ENCODE peak calls at places on chromosomes 3 and 15, in nine cellular contexts. One of them, this sample, is unnamed.

GRCh38 chr3:36318584-36319200 is 61.6 kb upstream of the STAC start:
- DNase-seq in naive thymus-derived CD4-positive, alpha-beta T cell: no peak
- DNase-seq in right lobe of liver: no peak
- DNase-seq in aorta: no peak
- DNase-seq in fibroblast of lung: no peak
- DNase-seq in breast epithelium: no peak
- DNase-seq in SK-N-SH: no peak
- DNase-seq in colonic mucosa: no peak
- DNase-seq in A673: no peak
- DNase-seq in this sample: no peak

GRCh38 chr3:181694805-181695660 is 16.7 kb upstream of the SOX2 start:
- DNase-seq in naive thymus-derived CD4-positive, alpha-beta T cell: no peak
- DNase-seq in right lobe of liver: no peak
- DNase-seq in aorta: peak; percentile 58
- DNase-seq in fibroblast of lung: peak; percentile 57
- DNase-seq in breast epithelium: peak; percentile 72
- DNase-seq in SK-N-SH: no peak
- DNase-seq in colonic mucosa: no peak
- DNase-seq in A673: no peak
- DNase-seq in this sample: no peak

GRCh38 chr3:147381610-147382009 is 24.7 kb downstream of the ZIC4 start:
- DNase-seq in naive thymus-derived CD4-positive, alpha-beta T cell: no peak
- DNase-seq in right lobe of liver: no peak
- DNase-seq in aorta: no peak
- DNase-seq in fibroblast of lung: no peak
- DNase-seq in breast epithelium: no peak
- DNase-seq in SK-N-SH: no peak
- DNase-seq in colonic mucosa: no peak
- DNase-seq in A673: no peak
- DNase-seq in this sample: no peak

GRCh38 chr15:80489030-80489594 is 84.9 kb downstream of the ARNT2 start:
- DNase-seq in naive thymus-derived CD4-positive, alpha-beta T cell: no peak
- DNase-seq in right lobe of liver: no peak
- DNase-seq in aorta: no peak
- DNase-seq in fibroblast of lung: peak; percentile 76
- DNase-seq in breast epithelium: no peak
- DNase-seq in SK-N-SH: no peak
- DNase-seq in colonic mucosa: no peak
- DNase-seq in A673: peak; percentile 3
- DNase-seq in this sample: no peak

GRCh38 chr3:113261996-113262665 is 50.8 kb downstream of the BOC start:
- DNase-seq in naive thymus-derived CD4-positive, alpha-beta T cell: no peak
- DNase-seq in right lobe of liver: no peak
- DNase-seq in aorta: no peak
- DNase-seq in fibroblast of lung: peak; percentile 57
- DNase-seq in breast epithelium: no peak
- DNase-seq in SK-N-SH: no peak
- DNase-seq in colonic mucosa: no peak
- DNase-seq in A673: no peak
- DNase-seq in this sample: no peak

GRCh38 chr3:58021962-58022361 is 13.7 kb downstream of the FLNB start:
- DNase-seq in naive thymus-derived CD4-positive, alpha-beta T cell: no peak
- DNase-seq in right lobe of liver: peak; percentile 67
- DNase-seq in aorta: no peak
- DNase-seq in fibroblast of lung: no peak
- DNase-seq in breast epithelium: no peak
- DNase-seq in SK-N-SH: no peak
- DNase-seq in colonic mucosa: no peak
- DNase-seq in A673: no peak
- DNase-seq in this sample: no peak

GRCh38 chr3:68059628-68060027 is 405.2 kb upstream of the SUCLG2 start:
- DNase-seq in naive thymus-derived CD4-positive, alpha-beta T cell: no peak
- DNase-seq in right lobe of liver: no peak
- DNase-seq in aorta: no peak
- DNase-seq in fibroblast of lung: no peak
- DNase-seq in breast epithelium: no peak
- DNase-seq in SK-N-SH: no peak
- DNase-seq in colonic mucosa: no peak
- DNase-seq in A673: no peak
- DNase-seq in this sample: no peak

GRCh38 chr3:149339931-149340309 is 6.5 kb upstream of the TM4SF18 start:
- DNase-seq in naive thymus-derived CD4-positive, alpha-beta T cell: no peak
- DNase-seq in right lobe of liver: peak; percentile 64
- DNase-seq in aorta: peak; percentile 94
- DNase-seq in fibroblast of lung: peak; percentile 99
- DNase-seq in breast epithelium: peak; percentile 66
- DNase-seq in SK-N-SH: no peak
- DNase-seq in colonic mucosa: peak; percentile 45
- DNase-seq in A673: peak; percentile 93
- DNase-seq in this sample: peak; percentile 90

GRCh38 chr15:97177135-97177704 is 783.3 kb upstream of the ARRDC4 start:
- DNase-seq in naive thymus-derived CD4-positive, alpha-beta T cell: no peak
- DNase-seq in right lobe of liver: no peak
- DNase-seq in aorta: no peak
- DNase-seq in fibroblast of lung: no peak
- DNase-seq in breast epithelium: no peak
- DNase-seq in SK-N-SH: no peak
- DNase-seq in colonic mucosa: no peak
- DNase-seq in A673: no peak
- DNase-seq in this sample: peak; percentile 32

GRCh38 chr3:141289228-141289772 is 57.7 kb downstream of the PXYLP1 start:
- DNase-seq in naive thymus-derived CD4-positive, alpha-beta T cell: no peak
- DNase-seq in right lobe of liver: no peak
- DNase-seq in aorta: no peak
- DNase-seq in fibroblast of lung: no peak
- DNase-seq in breast epithelium: no peak
- DNase-seq in SK-N-SH: no peak
- DNase-seq in colonic mucosa: no peak
- DNase-seq in A673: no peak
- DNase-seq in this sample: no peak

GRCh38 chr15:51846066-51846462 is 16.6 kb downstream of the TMOD3 start:
- DNase-seq in naive thymus-derived CD4-positive, alpha-beta T cell: no peak
- DNase-seq in right lobe of liver: no peak
- DNase-seq in aorta: no peak
- DNase-seq in fibroblast of lung: no peak
- DNase-seq in breast epithelium: no peak
- DNase-seq in SK-N-SH: no peak
- DNase-seq in colonic mucosa: no peak
- DNase-seq in A673: no peak
- DNase-seq in this sample: no peak
- H3K27ac ChIP-seq in naive thymus-derived CD4-positive, alpha-beta T cell: no peak overlapping the region
- H3K27ac ChIP-seq in right lobe of liver: no peak overlapping the region
- H3K27ac ChIP-seq in aorta: no peak overlapping the region
- H3K27ac ChIP-seq in fibroblast of lung: peak overlapping the region; percentile 59
- H3K27ac ChIP-seq in breast epithelium: no peak overlapping the region
- H3K27ac ChIP-seq in SK-N-SH: peak overlapping the region; percentile 97
- H3K27ac ChIP-seq in colonic mucosa: peak overlapping the region; percentile 11
- H3K27ac ChIP-seq in A673: peak overlapping the region; percentile 79
- H3K27ac ChIP-seq in this sample: no peak overlapping the region

GRCh38 chr3:14550181-14550580 is 10.0 kb upstream of the GRIP2 start:
- DNase-seq in naive thymus-derived CD4-positive, alpha-beta T cell: no peak
- DNase-seq in right lobe of liver: peak; percentile 37
- DNase-seq in aorta: no peak
- DNase-seq in fibroblast of lung: no peak
- DNase-seq in breast epithelium: no peak
- DNase-seq in SK-N-SH: no peak
- DNase-seq in colonic mucosa: no peak
- DNase-seq in A673: no peak
- DNase-seq in this sample: no peak
- H3K27me3 ChIP-seq in naive thymus-derived CD4-positive, alpha-beta T cell: no peaks in the 10 kb centered on the region
- H3K27me3 ChIP-seq in right lobe of liver: no peaks in the 10 kb centered on the region
- H3K27me3 ChIP-seq in aorta: peaks cover 2% of the 10 kb centered on the region
- H3K27me3 ChIP-seq in fibroblast of lung: peaks cover 2% of the 10 kb centered on the region
- H3K27me3 ChIP-seq in breast epithelium: peaks cover 4% of the 10 kb centered on the region
- H3K27me3 ChIP-seq in SK-N-SH: no peaks in the 10 kb centered on the region
- H3K27me3 ChIP-seq in colonic mucosa: no peaks in the 10 kb centered on the region
- H3K27me3 ChIP-seq in A673: no peaks in the 10 kb centered on the region
- H3K27me3 ChIP-seq in this sample: peaks cover 42% of the 10 kb centered on the region

GRCh38 chr3:1527780-1528179 is 435.0 kb downstream of the CNTN6 start:
- DNase-seq in naive thymus-derived CD4-positive, alpha-beta T cell: no peak
- DNase-seq in right lobe of liver: no peak
- DNase-seq in aorta: no peak
- DNase-seq in fibroblast of lung: no peak
- DNase-seq in breast epithelium: no peak
- DNase-seq in SK-N-SH: peak; percentile 72
- DNase-seq in colonic mucosa: no peak
- DNase-seq in A673: no peak
- DNase-seq in this sample: no peak
- H3K9me3 ChIP-seq in naive thymus-derived CD4-positive, alpha-beta T cell: no peaks in the 10 kb centered on the region
- H3K9me3 ChIP-seq in right lobe of liver: no peaks in the 10 kb centered on the region
- H3K9me3 ChIP-seq in aorta: no peaks in the 10 kb centered on the region
- H3K9me3 ChIP-seq in fibroblast of lung: no peaks in the 10 kb centered on the region
- H3K9me3 ChIP-seq in breast epithelium: no peaks in the 10 kb centered on the region
- H3K9me3 ChIP-seq in SK-N-SH: peaks cover 6% of the 10 kb centered on the region
- H3K9me3 ChIP-seq in colonic mucosa: no peaks in the 10 kb centered on the region
- H3K9me3 ChIP-seq in A673: no peaks in the 10 kb centered on the region
- H3K9me3 ChIP-seq in this sample: no peaks in the 10 kb centered on the region

DNA sequence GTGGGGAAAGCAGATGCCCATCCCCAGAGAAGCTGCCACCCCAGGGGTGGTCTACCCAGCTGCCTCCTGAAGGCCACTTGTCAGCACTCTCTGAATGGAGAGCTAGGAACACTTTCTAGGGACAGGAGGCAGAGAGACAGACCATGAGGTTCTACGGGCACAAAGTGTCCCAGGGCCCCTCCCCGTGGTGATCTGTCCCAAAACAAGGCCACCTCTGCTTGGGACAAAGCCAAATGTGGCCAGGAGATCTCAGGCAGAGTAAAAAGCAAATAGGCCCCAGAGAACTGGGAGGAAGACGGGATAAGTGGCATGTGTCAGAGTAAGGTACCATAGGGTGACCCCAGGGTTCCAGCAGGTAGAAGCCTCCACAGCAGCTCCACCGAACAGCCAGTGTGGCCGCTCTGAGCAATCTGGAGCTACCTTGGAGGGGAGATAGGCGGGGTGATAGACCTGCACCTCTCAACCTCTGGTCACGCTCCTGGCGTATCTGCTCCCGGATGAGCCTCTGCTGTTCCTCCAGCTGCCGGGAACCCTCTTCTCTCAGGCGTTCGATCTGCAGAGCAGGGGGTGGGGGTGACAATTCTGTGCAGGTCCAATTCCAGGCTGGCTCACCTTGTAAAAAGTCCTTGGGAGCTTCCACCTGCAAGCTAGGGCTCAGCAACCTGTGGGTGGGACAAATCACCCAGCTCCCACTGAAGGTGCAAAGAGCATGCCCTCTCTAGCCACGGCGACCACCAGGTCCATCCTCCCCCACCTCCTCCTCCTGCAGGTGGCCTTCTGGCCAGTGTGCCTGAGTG is 6.2 kb downstream of the C15orf62 start:
- DNase-seq in naive thymus-derived CD4-positive, alpha-beta T cell: no peak
- DNase-seq in right lobe of liver: peak; percentile 52
- DNase-seq in aorta: no peak
- DNase-seq in fibroblast of lung: no peak
- DNase-seq in breast epithelium: no peak
- DNase-seq in SK-N-SH: no peak
- DNase-seq in colonic mucosa: no peak
- DNase-seq in A673: no peak
- DNase-seq in this sample: no peak
- H3K27ac ChIP-seq in naive thymus-derived CD4-positive, alpha-beta T cell: no peak overlapping the region
- H3K27ac ChIP-seq in right lobe of liver: peak overlapping the region; percentile 74
- H3K27ac ChIP-seq in aorta: no peak overlapping the region
- H3K27ac ChIP-seq in fibroblast of lung: no peak overlapping the region
- H3K27ac ChIP-seq in breast epithelium: peak overlapping the region; percentile 90
- H3K27ac ChIP-seq in SK-N-SH: no peak overlapping the region
- H3K27ac ChIP-seq in colonic mucosa: no peak overlapping the region
- H3K27ac ChIP-seq in A673: no peak overlapping the region
- H3K27ac ChIP-seq in this sample: no peak overlapping the region

GRCh38 chr15:82060817-82061216 is 15.0 kb upstream of the MEX3B start:
- DNase-seq in naive thymus-derived CD4-positive, alpha-beta T cell: no peak
- DNase-seq in right lobe of liver: no peak
- DNase-seq in aorta: no peak
- DNase-seq in fibroblast of lung: no peak
- DNase-seq in breast epithelium: no peak
- DNase-seq in SK-N-SH: no peak
- DNase-seq in colonic mucosa: no peak
- DNase-seq in A673: no peak
- DNase-seq in this sample: no peak

GRCh38 chr15:82062479-82062878 is 16.7 kb upstream of the MEX3B start:
- DNase-seq in naive thymus-derived CD4-positive, alpha-beta T cell: no peak
- DNase-seq in right lobe of liver: no peak
- DNase-seq in aorta: no peak
- DNase-seq in fibroblast of lung: no peak
- DNase-seq in breast epithelium: no peak
- DNase-seq in SK-N-SH: no peak
- DNase-seq in colonic mucosa: no peak
- DNase-seq in A673: no peak
- DNase-seq in this sample: no peak

GRCh38 chr15:82058517-82059204 is 12.8 kb upstream of the MEX3B start:
- DNase-seq in naive thymus-derived CD4-positive, alpha-beta T cell: no peak
- DNase-seq in right lobe of liver: no peak
- DNase-seq in aorta: no peak
- DNase-seq in fibroblast of lung: no peak
- DNase-seq in breast epithelium: no peak
- DNase-seq in SK-N-SH: no peak
- DNase-seq in colonic mucosa: no peak
- DNase-seq in A673: no peak
- DNase-seq in this sample: no peak

GRCh38 chr15:82056900-82057825 is 11.3 kb upstream of the MEX3B start:
- DNase-seq in naive thymus-derived CD4-positive, alpha-beta T cell: no peak
- DNase-seq in right lobe of liver: no peak
- DNase-seq in aorta: no peak
- DNase-seq in fibroblast of lung: no peak
- DNase-seq in breast epithelium: no peak
- DNase-seq in SK-N-SH: no peak
- DNase-seq in colonic mucosa: no peak
- DNase-seq in A673: no peak
- DNase-seq in this sample: no peak

DNA sequence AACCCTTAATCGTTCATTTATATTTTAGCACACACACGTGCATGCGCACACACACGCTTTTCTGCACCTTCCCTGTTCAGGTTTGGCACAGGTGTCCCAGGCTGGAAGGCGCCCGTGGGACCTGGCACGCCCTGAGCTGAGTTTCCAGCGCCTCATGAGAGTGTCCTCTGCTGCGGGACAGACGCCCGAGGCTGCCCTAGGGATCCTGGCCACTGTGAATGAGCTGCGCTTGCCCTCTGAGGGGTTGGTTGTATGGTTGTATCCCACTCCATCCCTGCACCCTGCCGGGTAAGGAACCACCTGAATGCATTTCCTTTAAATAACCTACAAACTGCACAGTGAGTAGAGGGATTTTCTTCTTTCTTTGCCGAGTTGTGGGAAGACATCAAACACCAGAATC is 12.2 kb upstream of the MEX3B start:
- DNase-seq in naive thymus-derived CD4-positive, alpha-beta T cell: no peak
- DNase-seq in right lobe of liver: no peak
- DNase-seq in aorta: no peak
- DNase-seq in fibroblast of lung: no peak
- DNase-seq in breast epithelium: no peak
- DNase-seq in SK-N-SH: no peak
- DNase-seq in colonic mucosa: no peak
- DNase-seq in A673: no peak
- DNase-seq in this sample: no peak
- H3K27me3 ChIP-seq in naive thymus-derived CD4-positive, alpha-beta T cell: no peaks in the 10 kb centered on the region
- H3K27me3 ChIP-seq in right lobe of liver: no peaks in the 10 kb centered on the region
- H3K27me3 ChIP-seq in aorta: no peaks in the 10 kb centered on the region
- H3K27me3 ChIP-seq in fibroblast of lung: peaks cover 21% of the 10 kb centered on the region
- H3K27me3 ChIP-seq in breast epithelium: no peaks in the 10 kb centered on the region
- H3K27me3 ChIP-seq in SK-N-SH: no peaks in the 10 kb centered on the region
- H3K27me3 ChIP-seq in colonic mucosa: peaks cover 6% of the 10 kb centered on the region
- H3K27me3 ChIP-seq in A673: peaks cover 62% of the 10 kb centered on the region
- H3K27me3 ChIP-seq in this sample: no peaks in the 10 kb centered on the region

GRCh38 chr3:128922804-128923459 is 43.5 kb downstream of the ACAD9 start:
- DNase-seq in naive thymus-derived CD4-positive, alpha-beta T cell: peak; percentile 60
- DNase-seq in right lobe of liver: no peak
- DNase-seq in aorta: peak; percentile 15
- DNase-seq in fibroblast of lung: no peak
- DNase-seq in breast epithelium: no peak
- DNase-seq in SK-N-SH: no peak
- DNase-seq in colonic mucosa: no peak
- DNase-seq in A673: no peak
- DNase-seq in this sample: no peak
- H3K9me3 ChIP-seq in naive thymus-derived CD4-positive, alpha-beta T cell: no peaks in the 10 kb centered on the region
- H3K9me3 ChIP-seq in right lobe of liver: no peaks in the 10 kb centered on the region
- H3K9me3 ChIP-seq in aorta: peaks cover 1% of the 10 kb centered on the region
- H3K9me3 ChIP-seq in fibroblast of lung: no peaks in the 10 kb centered on the region
- H3K9me3 ChIP-seq in breast epithelium: peaks cover 9% of the 10 kb centered on the region
- H3K9me3 ChIP-seq in SK-N-SH: peaks cover 8% of the 10 kb centered on the region
- H3K9me3 ChIP-seq in colonic mucosa: no peaks in the 10 kb centered on the region
- H3K9me3 ChIP-seq in A673: peaks cover 38% of the 10 kb centered on the region
- H3K9me3 ChIP-seq in this sample: peaks cover 16% of the 10 kb centered on the region